ENCODE peak calls at places on chromosomes 16 and 17, in seven cellular contexts. One of them, this sample, is unnamed.
A peak's percentile ranks its signal among the peaks of the same experiment; 100 is the strongest.

GRCh38 chr16:9139965-9140364 is 48.5 kb downstream of the HAPSTR1 start:
- DNase-seq in NCI-H1694 treated with DMSO at 0.1 percent for 48 hours: peak; percentile 8
- DNase-seq in NCI-H345: no peak
- DNase-seq in NCI-H526: peak; percentile 48
- DNase-seq in activated naive CD8-positive, alpha-beta T cell treated with anti-CD3 and anti-CD28 coated beads, Interleukin-2, amount 50 U/mL, for 16 hours: no peak
- DNase-seq in NCI-H524 treated with DMSO at 0.1 percent for 48 hours: no peak
- DNase-seq in activated CD4-positive, alpha-beta T cell treated with anti-CD3 and anti-CD28 coated beads, Interleukin-2, amount 50 U/mL, for 48 hours: no peak
- DNase-seq in this sample: no peak

GRCh38 chr16:28846933-28847273 is 755 bp upstream of the TUFM start:
- DNase-seq in NCI-H1694 treated with DMSO at 0.1 percent for 48 hours: no peak
- DNase-seq in NCI-H345: no peak
- DNase-seq in NCI-H526: no peak
- DNase-seq in activated naive CD8-positive, alpha-beta T cell treated with anti-CD3 and anti-CD28 coated beads, Interleukin-2, amount 50 U/mL, for 16 hours: no peak
- DNase-seq in NCI-H524 treated with DMSO at 0.1 percent for 48 hours: no peak
- DNase-seq in activated CD4-positive, alpha-beta T cell treated with anti-CD3 and anti-CD28 coated beads, Interleukin-2, amount 50 U/mL, for 48 hours: peak; percentile 27
- DNase-seq in this sample: peak; percentile 22

GRCh38 chr16:35497399-35497798 is 2038.0 kb downstream of the TP53TG3F start:
- DNase-seq in NCI-H1694 treated with DMSO at 0.1 percent for 48 hours: no peak
- DNase-seq in NCI-H345: no peak
- DNase-seq in NCI-H526: no peak
- DNase-seq in activated naive CD8-positive, alpha-beta T cell treated with anti-CD3 and anti-CD28 coated beads, Interleukin-2, amount 50 U/mL, for 16 hours: no peak
- DNase-seq in NCI-H524 treated with DMSO at 0.1 percent for 48 hours: no peak
- DNase-seq in activated CD4-positive, alpha-beta T cell treated with anti-CD3 and anti-CD28 coated beads, Interleukin-2, amount 50 U/mL, for 48 hours: no peak
- DNase-seq in this sample: no peak

GRCh38 chr16:2975161-2975795 is 5.0 kb downstream of the PKMYT1 start:
- DNase-seq in NCI-H1694 treated with DMSO at 0.1 percent for 48 hours: no peak
- DNase-seq in NCI-H345: no peak
- DNase-seq in NCI-H526: no peak
- DNase-seq in activated naive CD8-positive, alpha-beta T cell treated with anti-CD3 and anti-CD28 coated beads, Interleukin-2, amount 50 U/mL, for 16 hours: no peak
- DNase-seq in NCI-H524 treated with DMSO at 0.1 percent for 48 hours: no peak
- DNase-seq in activated CD4-positive, alpha-beta T cell treated with anti-CD3 and anti-CD28 coated beads, Interleukin-2, amount 50 U/mL, for 48 hours: no peak
- DNase-seq in this sample: no peak

GRCh38 chr17:67044016-67044772 is at the start of gene CACNG1:
- DNase-seq in NCI-H1694 treated with DMSO at 0.1 percent for 48 hours: no peak
- DNase-seq in NCI-H345: no peak
- DNase-seq in NCI-H526: no peak
- DNase-seq in activated naive CD8-positive, alpha-beta T cell treated with anti-CD3 and anti-CD28 coated beads, Interleukin-2, amount 50 U/mL, for 16 hours: no peak
- DNase-seq in NCI-H524 treated with DMSO at 0.1 percent for 48 hours: no peak
- DNase-seq in activated CD4-positive, alpha-beta T cell treated with anti-CD3 and anti-CD28 coated beads, Interleukin-2, amount 50 U/mL, for 48 hours: no peak
- DNase-seq in this sample: no peak

GRCh38 chr17:3990391-3991127 is 26.3 kb upstream of the ATP2A3 start:
- DNase-seq in NCI-H1694 treated with DMSO at 0.1 percent for 48 hours: no peak
- DNase-seq in NCI-H345: no peak
- DNase-seq in NCI-H526: no peak
- DNase-seq in activated naive CD8-positive, alpha-beta T cell treated with anti-CD3 and anti-CD28 coated beads, Interleukin-2, amount 50 U/mL, for 16 hours: no peak
- DNase-seq in NCI-H524 treated with DMSO at 0.1 percent for 48 hours: no peak
- DNase-seq in activated CD4-positive, alpha-beta T cell treated with anti-CD3 and anti-CD28 coated beads, Interleukin-2, amount 50 U/mL, for 48 hours: no peak
- DNase-seq in this sample: no peak

GRCh38 chr17:73773702-73774101 is 129.5 kb upstream of the SDK2 start:
- DNase-seq in NCI-H1694 treated with DMSO at 0.1 percent for 48 hours: no peak
- DNase-seq in NCI-H345: no peak
- DNase-seq in NCI-H526: no peak
- DNase-seq in activated naive CD8-positive, alpha-beta T cell treated with anti-CD3 and anti-CD28 coated beads, Interleukin-2, amount 50 U/mL, for 16 hours: no peak
- DNase-seq in NCI-H524 treated with DMSO at 0.1 percent for 48 hours: no peak
- DNase-seq in activated CD4-positive, alpha-beta T cell treated with anti-CD3 and anti-CD28 coated beads, Interleukin-2, amount 50 U/mL, for 48 hours: no peak
- DNase-seq in this sample: no peak

GRCh38 chr17:73151888-73152633 is 12.7 kb upstream of the SSTR2 start:
- DNase-seq in NCI-H1694 treated with DMSO at 0.1 percent for 48 hours: no peak
- DNase-seq in NCI-H345: no peak
- DNase-seq in NCI-H526: peak; percentile 52
- DNase-seq in activated naive CD8-positive, alpha-beta T cell treated with anti-CD3 and anti-CD28 coated beads, Interleukin-2, amount 50 U/mL, for 16 hours: no peak
- DNase-seq in NCI-H524 treated with DMSO at 0.1 percent for 48 hours: no peak
- DNase-seq in activated CD4-positive, alpha-beta T cell treated with anti-CD3 and anti-CD28 coated beads, Interleukin-2, amount 50 U/mL, for 48 hours: peak; percentile 24
- DNase-seq in this sample: no peak

GRCh38 chr16:29664133-29664912 is 1.3 kb downstream of the SPN start:
- DNase-seq in NCI-H1694 treated with DMSO at 0.1 percent for 48 hours: no peak
- DNase-seq in NCI-H345: no peak
- DNase-seq in NCI-H526: peak; percentile 27
- DNase-seq in activated naive CD8-positive, alpha-beta T cell treated with anti-CD3 and anti-CD28 coated beads, Interleukin-2, amount 50 U/mL, for 16 hours: no peak
- DNase-seq in NCI-H524 treated with DMSO at 0.1 percent for 48 hours: no peak
- DNase-seq in activated CD4-positive, alpha-beta T cell treated with anti-CD3 and anti-CD28 coated beads, Interleukin-2, amount 50 U/mL, for 48 hours: peak; percentile 68
- DNase-seq in this sample: peak; percentile 58

GRCh38 chr17:80069886-80070177 is 31.5 kb upstream of the GAA start:
- DNase-seq in NCI-H1694 treated with DMSO at 0.1 percent for 48 hours: no peak
- DNase-seq in NCI-H345: no peak
- DNase-seq in NCI-H526: no peak
- DNase-seq in activated naive CD8-positive, alpha-beta T cell treated with anti-CD3 and anti-CD28 coated beads, Interleukin-2, amount 50 U/mL, for 16 hours: no peak
- DNase-seq in NCI-H524 treated with DMSO at 0.1 percent for 48 hours: no peak
- DNase-seq in activated CD4-positive, alpha-beta T cell treated with anti-CD3 and anti-CD28 coated beads, Interleukin-2, amount 50 U/mL, for 48 hours: no peak
- DNase-seq in this sample: no peak

GRCh38 chr17:29240477-29240876 is 6.2 kb upstream of the CRYBA1 start:
- DNase-seq in NCI-H1694 treated with DMSO at 0.1 percent for 48 hours: no peak
- DNase-seq in NCI-H345: no peak
- DNase-seq in NCI-H526: no peak
- DNase-seq in activated naive CD8-positive, alpha-beta T cell treated with anti-CD3 and anti-CD28 coated beads, Interleukin-2, amount 50 U/mL, for 16 hours: no peak
- DNase-seq in NCI-H524 treated with DMSO at 0.1 percent for 48 hours: no peak
- DNase-seq in activated CD4-positive, alpha-beta T cell treated with anti-CD3 and anti-CD28 coated beads, Interleukin-2, amount 50 U/mL, for 48 hours: no peak
- DNase-seq in this sample: no peak

GRCh38 chr16:56068816-56069215 is 122.5 kb upstream of the GNAO1 start:
- DNase-seq in NCI-H1694 treated with DMSO at 0.1 percent for 48 hours: no peak
- DNase-seq in NCI-H345: no peak
- DNase-seq in NCI-H526: no peak
- DNase-seq in activated naive CD8-positive, alpha-beta T cell treated with anti-CD3 and anti-CD28 coated beads, Interleukin-2, amount 50 U/mL, for 16 hours: no peak
- DNase-seq in NCI-H524 treated with DMSO at 0.1 percent for 48 hours: no peak
- DNase-seq in activated CD4-positive, alpha-beta T cell treated with anti-CD3 and anti-CD28 coated beads, Interleukin-2, amount 50 U/mL, for 48 hours: no peak
- DNase-seq in this sample: no peak

GRCh38 chr17:7021993-7022778 is 664 bp upstream of the BCL6B start:
- DNase-seq in NCI-H1694 treated with DMSO at 0.1 percent for 48 hours: peak; percentile 47
- DNase-seq in NCI-H345: peak; percentile 77
- DNase-seq in NCI-H526: no peak
- DNase-seq in activated naive CD8-positive, alpha-beta T cell treated with anti-CD3 and anti-CD28 coated beads, Interleukin-2, amount 50 U/mL, for 16 hours: peak; percentile 57
- DNase-seq in NCI-H524 treated with DMSO at 0.1 percent for 48 hours: no peak
- DNase-seq in activated CD4-positive, alpha-beta T cell treated with anti-CD3 and anti-CD28 coated beads, Interleukin-2, amount 50 U/mL, for 48 hours: peak; percentile 88
- DNase-seq in this sample: peak; percentile 79

GRCh38 chr16:86931410-86931941 is 353.1 kb downstream of the FOXL1 start:
- DNase-seq in NCI-H1694 treated with DMSO at 0.1 percent for 48 hours: no peak
- DNase-seq in NCI-H345: no peak
- DNase-seq in NCI-H526: no peak
- DNase-seq in activated naive CD8-positive, alpha-beta T cell treated with anti-CD3 and anti-CD28 coated beads, Interleukin-2, amount 50 U/mL, for 16 hours: no peak
- DNase-seq in NCI-H524 treated with DMSO at 0.1 percent for 48 hours: no peak
- DNase-seq in activated CD4-positive, alpha-beta T cell treated with anti-CD3 and anti-CD28 coated beads, Interleukin-2, amount 50 U/mL, for 48 hours: no peak
- DNase-seq in this sample: no peak

This sample was measured in T-helper 2 cell treated with Interferon-gamma antibody and Interleukin-4, amounts not matched to agents 5 μg/mL and 100 μg/mL, for 36 hours.